ENCODE peak calls at places on chromosomes 4 and X, in seven cellular contexts. I is HFFc6, G is IMR-90, C is HCT116, O is KBM-7, B is NCI-H460, M is MV-4-11. Y is an unnamed sample.

GRCh38 chr4:7539659-7540058 is 104.9 kb upstream of the PSAPL1 start:
- DNase-seq in O (peak), G (no peak), M (peak), B (peak), I (no peak), C (peak), Y (no peak)

GRCh38 chr4:169933531-169933930 is 92.7 kb downstream of the MFAP3L start:
- DNase-seq in G (no peak), M (no peak), B (no peak), O (no peak), I (peak), C (no peak), Y (no peak)

GRCh38 chr4:14335872-14336271 is 666.4 kb upstream of the CPEB2 start:
- DNase-seq in G (no peak), B (no peak), C (no peak), I (no peak), O (no peak), M (no peak), Y (no peak)

GRCh38 chr4:154231796-154232478 is 259.7 kb downstream of the DCHS2 start:
- DNase-seq in M (no peak), I (no peak), G (no peak), B (no peak), C (no peak), O (no peak), Y (peak)

GRCh38 chr4:147057631-147057980 is 111.9 kb upstream of the TTC29 start:
- DNase-seq in B (no peak), M (peak), G (peak), I (no peak), O (no peak), C (no peak), Y (peak)

GRCh38 chr4:164771088-164771487 is 17.2 kb downstream of the SMIM31 start:
- DNase-seq in I (no peak), B (no peak), O (no peak), C (no peak), G (no peak), M (no peak), Y (peak)

GRCh38 chr4:118834070-118834469 is 1.9 kb downstream of the SEC24D start:
- DNase-seq in I (peak), M (no peak), O (no peak), B (no peak), C (no peak), G (no peak), Y (no peak)

GRCh38 chrX:25049971-25050370 is 34.2 kb upstream of the ARX start:
- DNase-seq in B (no peak), M (no peak), C (no peak), I (no peak), G (no peak), O (no peak), Y (no peak)

GRCh38 chrX:109793191-109793590 is 60.1 kb upstream of the ACSL4 start:
- DNase-seq in O (no peak), M (no peak), I (no peak), C (no peak), B (no peak), G (no peak), Y (no peak)

GRCh38 chr4:69970071-69970470 is 4.5 kb upstream of the CSN2 start:
- DNase-seq in G (no peak), B (no peak), C (no peak), I (no peak), M (peak), O (peak), Y (no peak)